ENCODE peak calls at places on chromosomes 13 and 19, in seven cellular contexts. One of them, this sample, is unnamed.

GRCh38 chr19:41541990-41542584 is 33.9 kb upstream of the CEACAM21 start:
- DNase-seq in GM23338: peak
- DNase-seq in GM12892: no peak
- DNase-seq in stomach: peak
- DNase-seq in transverse colon: peak
- DNase-seq in SK-N-SH: peak
- DNase-seq in breast epithelium: no peak
- DNase-seq in this sample: no peak

GRCh38 chr13:44927953-44928352 is 61.3 kb downstream of the NUFIP1 start:
- DNase-seq in GM23338: no peak
- DNase-seq in GM12892: no peak
- DNase-seq in stomach: no peak
- DNase-seq in transverse colon: no peak
- DNase-seq in SK-N-SH: no peak
- DNase-seq in breast epithelium: no peak
- DNase-seq in this sample: no peak

GRCh38 chr13:113474179-113474578 is 16.3 kb downstream of the DCUN1D2 start:
- DNase-seq in GM23338: no peak
- DNase-seq in GM12892: no peak
- DNase-seq in stomach: no peak
- DNase-seq in transverse colon: peak
- DNase-seq in SK-N-SH: no peak
- DNase-seq in breast epithelium: no peak
- DNase-seq in this sample: no peak

GRCh38 chr19:14085309-14085995 is at the start of gene C19orf67:
- DNase-seq in GM23338: peak
- DNase-seq in GM12892: no peak
- DNase-seq in stomach: no peak
- DNase-seq in transverse colon: no peak
- DNase-seq in SK-N-SH: no peak
- DNase-seq in breast epithelium: no peak
- DNase-seq in this sample: peak

GRCh38 chr13:23763328-23763727 is 125.9 kb downstream of the MIPEP start:
- DNase-seq in GM23338: no peak
- DNase-seq in GM12892: no peak
- DNase-seq in stomach: no peak
- DNase-seq in transverse colon: no peak
- DNase-seq in SK-N-SH: no peak
- DNase-seq in breast epithelium: no peak
- DNase-seq in this sample: no peak

GRCh38 chr19:38596057-38596981 is 21.4 kb downstream of the MAP4K1 start:
- DNase-seq in GM23338: peak
- DNase-seq in GM12892: no peak
- DNase-seq in stomach: peak
- DNase-seq in transverse colon: peak
- DNase-seq in SK-N-SH: peak
- DNase-seq in breast epithelium: no peak
- DNase-seq in this sample: peak

GRCh38 chr19:48403606-48404005 is 10.1 kb downstream of the GRIN2D start:
- DNase-seq in GM23338: peak
- DNase-seq in GM12892: peak
- DNase-seq in stomach: no peak
- DNase-seq in transverse colon: peak
- DNase-seq in SK-N-SH: peak
- DNase-seq in breast epithelium: no peak
- DNase-seq in this sample: peak

GRCh38 chr19:1929051-1929742 is 11.8 kb upstream of the CSNK1G2 start:
- DNase-seq in GM23338: peak
- DNase-seq in GM12892: peak
- DNase-seq in stomach: peak
- DNase-seq in transverse colon: peak
- DNase-seq in SK-N-SH: peak
- DNase-seq in breast epithelium: peak
- DNase-seq in this sample: peak

GRCh38 chr13:101397742-101398141 is 18.6 kb downstream of the NALCN start:
- DNase-seq in GM23338: no peak
- DNase-seq in GM12892: no peak
- DNase-seq in stomach: no peak
- DNase-seq in transverse colon: no peak
- DNase-seq in SK-N-SH: no peak
- DNase-seq in breast epithelium: no peak
- DNase-seq in this sample: no peak

GRCh38 chr13:62879071-62879470 is 1463.4 kb upstream of the PCDH20 start:
- DNase-seq in GM23338: no peak
- DNase-seq in GM12892: no peak
- DNase-seq in stomach: no peak
- DNase-seq in transverse colon: no peak
- DNase-seq in SK-N-SH: no peak
- DNase-seq in breast epithelium: no peak
- DNase-seq in this sample: no peak

GRCh38 chr19:48926909-48927308 is 6.6 kb upstream of the DHDH start:
- DNase-seq in GM23338: no peak
- DNase-seq in GM12892: no peak
- DNase-seq in stomach: peak
- DNase-seq in transverse colon: peak
- DNase-seq in SK-N-SH: no peak
- DNase-seq in breast epithelium: no peak
- DNase-seq in this sample: no peak

GRCh38 chr13:113275387-113275786 is 21.7 kb upstream of the LAMP1 start:
- DNase-seq in GM23338: peak
- DNase-seq in GM12892: no peak
- DNase-seq in stomach: peak
- DNase-seq in transverse colon: peak
- DNase-seq in SK-N-SH: peak
- DNase-seq in breast epithelium: no peak
- DNase-seq in this sample: no peak

GRCh38 chr19:38851622-38852230 is 1.9 kb upstream of the HNRNPL start:
- DNase-seq in GM23338: peak
- DNase-seq in GM12892: peak
- DNase-seq in stomach: peak
- DNase-seq in transverse colon: peak
- DNase-seq in SK-N-SH: peak
- DNase-seq in breast epithelium: peak
- DNase-seq in this sample: peak

GRCh38 chr19:13968383-13968935 is 16.1 kb downstream of the DCAF15 start:
- DNase-seq in GM23338: no peak
- DNase-seq in GM12892: no peak
- DNase-seq in stomach: no peak
- DNase-seq in transverse colon: no peak
- DNase-seq in SK-N-SH: no peak
- DNase-seq in breast epithelium: no peak
- DNase-seq in this sample: no peak

GRCh38 chr13:108919036-108919907 is 289.9 kb downstream of the MYO16 start:
- DNase-seq in GM23338: no peak
- DNase-seq in GM12892: no peak
- DNase-seq in stomach: no peak
- DNase-seq in transverse colon: no peak
- DNase-seq in SK-N-SH: no peak
- DNase-seq in breast epithelium: no peak
- DNase-seq in this sample: no peak

GRCh38 chr19:16594681-16595091 is 22.5 kb upstream of the SLC35E1 start:
- DNase-seq in GM23338: no peak
- DNase-seq in GM12892: no peak
- DNase-seq in stomach: no peak
- DNase-seq in transverse colon: no peak
- DNase-seq in SK-N-SH: no peak
- DNase-seq in breast epithelium: no peak
- DNase-seq in this sample: no peak

GRCh38 chr19:20776083-20777076 is at the start of gene ZNF66:
- DNase-seq in GM23338: peak
- DNase-seq in GM12892: peak
- DNase-seq in stomach: peak
- DNase-seq in transverse colon: peak
- DNase-seq in SK-N-SH: peak
- DNase-seq in breast epithelium: peak
- DNase-seq in this sample: peak
- TF ChIP-seq POLR2AphosphoS5 in GM23338: peak
- TF ChIP-seq POLR2AphosphoS5 in GM12892: peak
- TF ChIP-seq POLR2AphosphoS5 in stomach: peak
- TF ChIP-seq POLR2AphosphoS5 in transverse colon: peak
- TF ChIP-seq POLR2AphosphoS5 in SK-N-SH: peak
- TF ChIP-seq POLR2AphosphoS5 in breast epithelium: peak
- TF ChIP-seq POLR2AphosphoS5 in this sample: peak

GRCh38 chr19:36141039-36141914 is 1.4 kb downstream of the CAPNS1 start:
- DNase-seq in GM23338: peak
- DNase-seq in GM12892: peak
- DNase-seq in stomach: peak
- DNase-seq in transverse colon: peak
- DNase-seq in SK-N-SH: peak
- DNase-seq in breast epithelium: peak
- DNase-seq in this sample: peak
- TF ChIP-seq POLR2AphosphoS5 in GM23338: peak
- TF ChIP-seq POLR2AphosphoS5 in GM12892: no peak
- TF ChIP-seq POLR2AphosphoS5 in stomach: peak
- TF ChIP-seq POLR2AphosphoS5 in transverse colon: peak
- TF ChIP-seq POLR2AphosphoS5 in SK-N-SH: no peak
- TF ChIP-seq POLR2AphosphoS5 in breast epithelium: peak
- TF ChIP-seq POLR2AphosphoS5 in this sample: no peak

GRCh38 chr13:99759163-99759552 is 212.4 kb downstream of the ZIC5 start:
- DNase-seq in GM23338: no peak
- DNase-seq in GM12892: no peak
- DNase-seq in stomach: no peak
- DNase-seq in transverse colon: no peak
- DNase-seq in SK-N-SH: no peak
- DNase-seq in breast epithelium: no peak
- DNase-seq in this sample: no peak

GRCh38 chr13:99756281-99756680 is 215.3 kb downstream of the ZIC5 start:
- DNase-seq in GM23338: no peak
- DNase-seq in GM12892: no peak
- DNase-seq in stomach: no peak
- DNase-seq in transverse colon: no peak
- DNase-seq in SK-N-SH: no peak
- DNase-seq in breast epithelium: no peak
- DNase-seq in this sample: no peak

GRCh38 chr13:99760456-99760855 is 211.1 kb downstream of the ZIC5 start:
- DNase-seq in GM23338: peak
- DNase-seq in GM12892: no peak
- DNase-seq in stomach: no peak
- DNase-seq in transverse colon: no peak
- DNase-seq in SK-N-SH: no peak
- DNase-seq in breast epithelium: no peak
- DNase-seq in this sample: peak

GRCh38 chr13:99758465-99759162 is 213.0 kb downstream of the ZIC5 start:
- DNase-seq in GM23338: no peak
- DNase-seq in GM12892: no peak
- DNase-seq in stomach: no peak
- DNase-seq in transverse colon: no peak
- DNase-seq in SK-N-SH: no peak
- DNase-seq in breast epithelium: no peak
- DNase-seq in this sample: no peak

GRCh38 chr13:99757756-99758464 is 213.7 kb downstream of the ZIC5 start:
- DNase-seq in GM23338: no peak
- DNase-seq in GM12892: no peak
- DNase-seq in stomach: no peak
- DNase-seq in transverse colon: no peak
- DNase-seq in SK-N-SH: no peak
- DNase-seq in breast epithelium: no peak
- DNase-seq in this sample: peak
- TF ChIP-seq POLR2AphosphoS5 in GM23338: no peak
- TF ChIP-seq POLR2AphosphoS5 in GM12892: no peak
- TF ChIP-seq POLR2AphosphoS5 in stomach: no peak
- TF ChIP-seq POLR2AphosphoS5 in transverse colon: no peak
- TF ChIP-seq POLR2AphosphoS5 in SK-N-SH: no peak
- TF ChIP-seq POLR2AphosphoS5 in breast epithelium: no peak
- TF ChIP-seq POLR2AphosphoS5 in this sample: no peak

GRCh38 chr19:6737284-6737872 is at the start of gene GPR108:
- DNase-seq in GM23338: peak
- DNase-seq in GM12892: peak
- DNase-seq in stomach: peak
- DNase-seq in transverse colon: peak
- DNase-seq in SK-N-SH: peak
- DNase-seq in breast epithelium: peak
- DNase-seq in this sample: peak

GRCh38 chr19:6738726-6739389 is 622 bp upstream of the TRIP10 start:
- DNase-seq in GM23338: peak
- DNase-seq in GM12892: no peak
- DNase-seq in stomach: peak
- DNase-seq in transverse colon: peak
- DNase-seq in SK-N-SH: no peak
- DNase-seq in breast epithelium: no peak
- DNase-seq in this sample: peak

GRCh38 chr19:6739390-6739883 is at the start of gene TRIP10:
- DNase-seq in GM23338: peak
- DNase-seq in GM12892: peak
- DNase-seq in stomach: peak
- DNase-seq in transverse colon: peak
- DNase-seq in SK-N-SH: peak
- DNase-seq in breast epithelium: peak
- DNase-seq in this sample: no peak

GRCh38 chr19:6736917-6737283 is 480 bp downstream of the GPR108 start:
- DNase-seq in GM23338: no peak
- DNase-seq in GM12892: no peak
- DNase-seq in stomach: no peak
- DNase-seq in transverse colon: no peak
- DNase-seq in SK-N-SH: peak
- DNase-seq in breast epithelium: no peak
- DNase-seq in this sample: no peak

DNA sequence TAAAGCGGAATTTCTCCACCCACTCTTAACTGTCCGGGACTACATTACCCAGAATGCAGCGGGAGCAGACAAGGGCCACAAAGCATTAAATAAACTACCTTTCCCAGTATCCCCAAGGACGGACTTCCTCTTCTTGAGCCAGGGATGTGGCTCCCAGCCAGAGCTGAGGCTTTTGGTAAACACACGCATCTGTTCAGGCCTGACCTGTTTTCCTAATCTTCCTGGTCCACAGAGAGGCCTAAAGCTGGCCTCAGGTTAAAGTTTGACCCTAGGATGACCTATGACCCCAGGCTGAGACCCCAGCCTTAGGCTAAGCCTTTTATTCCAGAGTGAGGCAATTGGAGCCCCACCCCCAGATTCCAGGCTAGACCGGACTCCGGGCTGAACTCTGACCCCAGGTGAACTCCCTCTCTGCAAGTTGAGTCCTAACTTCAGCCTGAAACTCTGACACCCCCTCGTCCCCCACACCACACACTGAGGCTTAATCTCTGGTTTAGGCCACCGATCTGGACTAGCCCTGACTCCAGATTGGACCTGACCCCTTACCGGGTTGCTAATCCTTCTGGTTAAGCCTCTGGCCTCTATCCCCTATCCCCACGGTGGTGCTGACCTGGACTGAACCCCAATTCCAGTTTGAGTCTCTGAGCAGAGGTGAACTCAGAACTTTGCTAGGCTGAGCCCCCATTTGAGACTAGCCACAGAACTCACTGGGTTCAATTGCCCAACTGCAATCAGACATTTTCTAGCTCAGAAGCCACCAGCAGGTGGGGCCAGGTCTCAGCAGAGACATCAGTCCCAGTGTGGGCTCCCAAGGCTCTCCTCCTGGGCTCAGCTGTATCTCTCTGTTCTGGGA is 719 bp upstream of the GPR108 start:
- DNase-seq in GM23338: peak
- DNase-seq in GM12892: peak
- DNase-seq in stomach: peak
- DNase-seq in transverse colon: peak
- DNase-seq in SK-N-SH: no peak
- DNase-seq in breast epithelium: peak
- DNase-seq in this sample: peak
- TF ChIP-seq POLR2AphosphoS5 in GM23338: peak
- TF ChIP-seq POLR2AphosphoS5 in GM12892: no peak
- TF ChIP-seq POLR2AphosphoS5 in stomach: peak
- TF ChIP-seq POLR2AphosphoS5 in transverse colon: peak
- TF ChIP-seq POLR2AphosphoS5 in SK-N-SH: peak
- TF ChIP-seq POLR2AphosphoS5 in breast epithelium: peak
- TF ChIP-seq POLR2AphosphoS5 in this sample: no peak

GRCh38 chr13:80341098-80341701 is at the start of gene SPRY2:
- DNase-seq in GM23338: peak
- DNase-seq in GM12892: no peak
- DNase-seq in stomach: peak
- DNase-seq in transverse colon: peak
- DNase-seq in SK-N-SH: peak
- DNase-seq in breast epithelium: peak
- DNase-seq in this sample: peak
- TF ChIP-seq POLR2AphosphoS5 in GM23338: peak
- TF ChIP-seq POLR2AphosphoS5 in GM12892: no peak
- TF ChIP-seq POLR2AphosphoS5 in stomach: peak
- TF ChIP-seq POLR2AphosphoS5 in transverse colon: peak
- TF ChIP-seq POLR2AphosphoS5 in SK-N-SH: peak
- TF ChIP-seq POLR2AphosphoS5 in breast epithelium: peak
- TF ChIP-seq POLR2AphosphoS5 in this sample: peak

This sample was measured in H1.